ENCODE peak calls at places on chromosomes 3 and 15, in four cellular contexts. H, I, V and F are unnamed samples.

GRCh38 chr15:61367953-61368352 is 138.9 kb upstream of the RORA start:
- DNase-seq in H (no peak), I (no peak), V (no peak), F (no peak)

GRCh38 chr3:78589778-78590177 is 1178.0 kb downstream of the ROBO1 start:
- DNase-seq in H (no peak), I (no peak), V (no peak), F (no peak)

GRCh38 chr15:57421110-57421509 is 44.8 kb downstream of the CGNL1 start:
- DNase-seq in H (no peak), I (no peak), V (no peak), F (no peak)

GRCh38 chr3:60746043-60746638 is 505.1 kb downstream of the FHIT start:
- DNase-seq in H (no peak), I (no peak), V (no peak), F (no peak)

GRCh38 chr3:72474775-72475174 is 373.5 kb downstream of the SHQ1 start:
- DNase-seq in H (no peak), I (no peak), V (no peak), F (no peak)

GRCh38 chr3:106570426-106570825 is 701.6 kb upstream of the CBLB start:
- DNase-seq in H (no peak), I (no peak), V (no peak), F (no peak)

GRCh38 chr15:69734699-69735098 is 282.1 kb downstream of the RPLP1 start:
- DNase-seq in H (no peak), I (no peak), V (no peak), F (no peak)

GRCh38 chr3:39126532-39127071 is 19.1 kb downstream of the TTC21A start:
- DNase-seq in H (peak; percentile 62), I (no peak), V (peak; percentile 56), F (peak; percentile 65)

GRCh38 chr3:139676634-139677197 is 1.1 kb downstream of the NMNAT3 start:
- DNase-seq in H (no peak), I (no peak), V (no peak), F (no peak)

GRCh38 chr3:63960048-63960711 is 48.0 kb upstream of the SCAANT1 start:
- DNase-seq in H (peak; percentile 14), I (no peak), V (no peak), F (peak; percentile 84)

GRCh38 chr3:44845528-44846520 is 15.9 kb upstream of the TMEM42 start:
- DNase-seq in H (no peak), I (no peak), V (no peak), F (peak; percentile 59)

GRCh38 chr3:8283180-8283579 is 218.4 kb upstream of the LMCD1 start:
- DNase-seq in H (no peak), I (no peak), V (no peak), F (no peak)

GRCh38 chr3:114519415-114519814 is 225.6 kb downstream of the TIGIT start:
- DNase-seq in H (no peak), I (peak; percentile 26), V (no peak), F (peak; percentile 81)

GRCh38 chr3:12484983-12485327 is 675 bp downstream of the TSEN2 start:
- DNase-seq in H (peak; percentile 32), I (no peak), V (peak; percentile 25), F (no peak)

GRCh38 chr3:135366816-135367215 is 571.8 kb downstream of the EPHB1 start:
- DNase-seq in H (no peak), I (no peak), V (no peak), F (no peak)

GRCh38 chr3:79178471-79178870 is 589.3 kb downstream of the ROBO1 start:
- DNase-seq in H (no peak), I (no peak), V (no peak), F (no peak)

GRCh38 chr3:45056608-45057301 is 30.7 kb downstream of the CLEC3B start:
- DNase-seq in H (no peak), I (no peak), V (no peak), F (no peak)

GRCh38 chr3:73520931-73521461 is 103.7 kb downstream of the PDZRN3 start:
- DNase-seq in H (no peak), I (no peak), V (no peak), F (peak; percentile 16)

GRCh38 chr15:85943825-85944224 is 135.8 kb upstream of the AGBL1 start:
- DNase-seq in H (no peak), I (no peak), V (no peak), F (no peak)

GRCh38 chr3:4829031-4829394 is 150.2 kb upstream of the BHLHE40 start:
- DNase-seq in H (no peak), I (no peak), V (no peak), F (no peak)

GRCh38 chr3:29255854-29256696 is 24.8 kb upstream of the RBMS3 start:
- DNase-seq in H (no peak), I (no peak), V (no peak), F (peak; percentile 76)

GRCh38 chr3:111714305-111714704 is 119.2 kb upstream of the ZBED2 start:
- DNase-seq in H (no peak), I (no peak), V (no peak), F (peak; percentile 40)

GRCh38 chr15:22951031-22951380 is 29.2 kb downstream of the CYFIP1 start:
- DNase-seq in H (no peak), I (no peak), V (no peak), F (no peak)

GRCh38 chr3:23923786-23924185 is 6.9 kb downstream of the RPL15 start:
- DNase-seq in H (no peak), I (no peak), V (no peak), F (peak; percentile 83)

GRCh38 chr3:126130981-126131750 is 47.2 kb upstream of the SLC41A3 start:
- DNase-seq in H (no peak), I (no peak), V (no peak), F (no peak)

GRCh38 chr3:13536832-13537231 is 12.1 kb upstream of the FBLN2 start:
- DNase-seq in H (no peak), I (no peak), V (no peak), F (no peak)
- TF ChIP-seq BHLHE40 in H (no peak), I (no peak), V (no peak), F (no peak)

DNA sequence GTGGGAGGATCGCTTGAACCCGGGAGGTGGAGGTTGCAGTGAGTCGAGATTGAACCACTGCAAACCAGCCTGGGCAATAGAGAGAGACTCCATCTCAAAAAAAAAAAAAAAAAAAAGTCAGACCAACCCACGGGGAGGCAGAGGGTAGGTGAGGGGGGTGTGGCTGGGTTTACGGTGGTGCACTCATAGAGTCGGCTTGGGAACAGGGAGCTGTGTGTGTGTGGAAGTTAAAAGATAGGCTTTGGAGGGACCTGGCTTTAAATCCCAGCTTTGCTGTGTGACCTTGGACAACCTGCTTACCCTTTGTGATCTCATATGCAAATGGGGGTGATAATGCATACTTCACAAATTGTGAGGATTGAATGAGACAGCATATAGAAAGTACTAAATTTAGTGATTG is 10.0 kb upstream of the ISLR2 start:
- DNase-seq in H (no peak), I (no peak), V (no peak), F (no peak)
- H3K27me3 ChIP-seq in H (peaks cover 4% of the 10 kb centered on the region), I (no peaks in the 10 kb centered on the region), V (no peaks in the 10 kb centered on the region), F (peaks cover 60% of the 10 kb centered on the region)

GRCh38 chr3:43194490-43195115 is 88.7 kb upstream of the POMGNT2 start:
- DNase-seq in H (no peak), I (no peak), V (no peak), F (no peak)
- TF ChIP-seq BHLHE40 in H (no peak), I (no peak), V (no peak), F (no peak)

GRCh38 chr3:10974131-10974530 is 18.4 kb upstream of the SLC6A1 start:
- DNase-seq in H (no peak), I (no peak), V (no peak), F (no peak)

GRCh38 chr3:10968390-10968789 is 24.2 kb upstream of the SLC6A1 start:
- DNase-seq in H (no peak), I (no peak), V (no peak), F (no peak)

GRCh38 chr3:10972359-10972758 is 20.2 kb upstream of the SLC6A1 start:
- DNase-seq in H (no peak), I (no peak), V (no peak), F (no peak)

GRCh38 chr3:10973196-10973595 is 19.4 kb upstream of the SLC6A1 start:
- DNase-seq in H (no peak), I (no peak), V (no peak), F (no peak)

GRCh38 chr3:10970306-10970979 is 22.1 kb upstream of the SLC6A1 start:
- DNase-seq in H (no peak), I (no peak), V (no peak), F (no peak)
- H3K27me3 ChIP-seq in H (no peaks in the 10 kb centered on the region), I (no peaks in the 10 kb centered on the region), V (no peaks in the 10 kb centered on the region), F (peaks cover 23% of the 10 kb centered on the region)

GRCh38 chr15:90141646-90142045 is 39.4 kb upstream of the IDH2 start:
- DNase-seq in H (peak; percentile 26), I (no peak), V (no peak), F (peak; percentile 66)
- TF ChIP-seq BHLHE40 in H (no peak), I (no peak), V (no peak), F (no peak)

GRCh38 chr15:63503739-63504246 is 600 bp upstream of the USP3 start:
- DNase-seq in H (peak; percentile 69), I (no peak), V (peak; percentile 71), F (peak; percentile 93)

GRCh38 chr15:63506537-63507035 is 2.2 kb downstream of the USP3 start:
- DNase-seq in H (no peak), I (no peak), V (peak; percentile 58), F (no peak)

GRCh38 chr15:63504247-63504978 is at the start of gene USP3:
- DNase-seq in H (peak; percentile 94), I (no peak), V (peak; percentile 86), F (peak; percentile 94)

GRCh38 chr15:63504979-63505841 is 817 bp downstream of the USP3 start:
- DNase-seq in H (peak; percentile 76), I (no peak), V (peak; percentile 64), F (peak; percentile 51)

GRCh38 chr15:63505842-63506222 is 1.4 kb downstream of the USP3 start:
- DNase-seq in H (no peak), I (no peak), V (no peak), F (no peak)
- H3K27me3 ChIP-seq in H (no peaks in the 10 kb centered on the region), I (no peaks in the 10 kb centered on the region), V (no peaks in the 10 kb centered on the region), F (no peaks in the 10 kb centered on the region)

GRCh38 chr3:146274833-146275232 is 23.9 kb upstream of the PLSCR4 start:
- DNase-seq in H (no peak), I (no peak), V (no peak), F (peak; percentile 98)
- TF ChIP-seq BHLHE40 in H (no peak), I (no peak), V (no peak), F (no peak)